ENCODE peak calls at places on chromosomes 11 and 22, in six cellular contexts. H, D, Y, E, O and L are unnamed samples.

GRCh38 chr22:30245985-30246901 is at the start of gene LIF:
- DNase-seq in H (no peak), D (peak), Y (peak), E (no peak), O (no peak), L (no peak)

GRCh38 chr11:3809624-3809928 is 1.2 kb downstream of the PGAP2 start:
- DNase-seq in H (no peak), D (no peak), Y (no peak), E (no peak), O (no peak), L (no peak)

GRCh38 chr22:17552737-17553136 is 10.6 kb upstream of the SLC25A18 start:
- DNase-seq in H (no peak), D (no peak), Y (no peak), E (no peak), O (no peak), L (no peak)

GRCh38 chr11:8243458-8243857 is 20.2 kb downstream of the LMO1 start:
- DNase-seq in H (no peak), D (no peak), Y (no peak), E (no peak), O (no peak), L (no peak)

GRCh38 chr11:65183201-65183891 is 1.6 kb downstream of the CAPN1 start:
- DNase-seq in H (peak), D (no peak), Y (no peak), E (no peak), O (no peak), L (no peak)

GRCh38 chr22:31244044-31244942 is 32.2 kb downstream of the LIMK2 start:
- DNase-seq in H (no peak), D (no peak), Y (peak), E (no peak), O (no peak), L (no peak)

GRCh38 chr11:63611395-63611747 is 2.9 kb downstream of the PLAAT3 start:
- DNase-seq in H (no peak), D (no peak), Y (no peak), E (no peak), O (no peak), L (no peak)

GRCh38 chr11:23403210-23404185 is 543.2 kb upstream of the CCDC179 start:
- DNase-seq in H (no peak), D (no peak), Y (no peak), E (no peak), O (no peak), L (no peak)

GRCh38 chr11:27201454-27202302 is 161.1 kb downstream of the BBOX1 start:
- DNase-seq in H (peak), D (no peak), Y (peak), E (peak), O (no peak), L (peak)

GRCh38 chr22:23072911-23073491 is 2.7 kb downstream of the GNAZ start:
- DNase-seq in H (no peak), D (no peak), Y (no peak), E (no peak), O (no peak), L (no peak)

GRCh38 chr11:76637491-76638266 is 32.9 kb downstream of the LRRC32 start:
- DNase-seq in H (no peak), D (peak), Y (no peak), E (no peak), O (no peak), L (no peak)

GRCh38 chr22:45552017-45552411 is 49.3 kb downstream of the FBLN1 start:
- DNase-seq in H (no peak), D (no peak), Y (no peak), E (no peak), O (no peak), L (no peak)

GRCh38 chr11:102383839-102384238 is 36.8 kb downstream of the BIRC2 start:
- DNase-seq in H (no peak), D (no peak), Y (no peak), E (no peak), O (no peak), L (no peak)